ENCODE peak calls at places on chromosomes 12 and 14, in four cellular contexts. C is WERI-Rb-1, H is HS-5, T is skeletal muscle cell. J is an unnamed sample.

GRCh38 chr12:12717586-12718381 is 616 bp downstream of the CDKN1B start:
- DNase-seq in C (no peak), H (no peak), T (no peak), J (peak)

GRCh38 chr14:65790185-65790815 is 377.8 kb downstream of the FUT8 start:
- DNase-seq in C (no peak), H (no peak), T (no peak), J (no peak)

GRCh38 chr12:31868980-31869379 is 90.2 kb upstream of the RESF1 start:
- DNase-seq in C (no peak), H (no peak), T (peak), J (no peak)

GRCh38 chr12:57452181-57452936 is 2.7 kb upstream of the INHBE start:
- DNase-seq in C (peak), H (no peak), T (peak), J (peak)

GRCh38 chr12:121441555-121441954 is 41.6 kb downstream of the RNF34 start:
- DNase-seq in C (no peak), H (no peak), T (no peak), J (no peak)

GRCh38 chr12:42660968-42661937 is 71.7 kb upstream of the PRICKLE1 start:
- DNase-seq in C (no peak), H (no peak), T (no peak), J (no peak)

GRCh38 chr12:98883231-98883630 is 238.1 kb downstream of the APAF1 start:
- DNase-seq in C (no peak), H (no peak), T (no peak), J (no peak)

GRCh38 chr14:76227450-76228050 is 75.8 kb downstream of the GPATCH2L start:
- DNase-seq in C (no peak), H (peak), T (peak), J (no peak)

GRCh38 chr12:78880078-78880477 is 15.5 kb downstream of the SYT1 start:
- DNase-seq in C (no peak), H (no peak), T (no peak), J (no peak)

GRCh38 chr12:578743-579449 is 84.3 kb downstream of the NINJ2 start:
- DNase-seq in C (no peak), H (no peak), T (no peak), J (no peak)

GRCh38 chr12:130120012-130120805 is 42.1 kb upstream of the FZD10 start:
- DNase-seq in C (peak), H (no peak), T (no peak), J (no peak)

GRCh38 chr12:104596128-104596799 is 139.5 kb downstream of the CHST11 start:
- DNase-seq in C (no peak), H (peak), T (peak), J (no peak)

GRCh38 chr14:37599527-37600368 is 4.3 kb downstream of the TTC6 start:
- DNase-seq in C (peak), H (no peak), T (no peak), J (no peak)

GRCh38 chr12:54220092-54220557 is 31.3 kb upstream of the SMUG1 start:
- DNase-seq in C (peak), H (no peak), T (no peak), J (peak)